ENCODE peak calls at places on chromosomes 16 and 17, in five cellular contexts. Y is stomach, F is ovary, T is A549, U is sigmoid colon. X is an unnamed sample. For H3K9me3, the result is how much of the 10 kb centered on the place peaks cover.

GRCh38 chr17:51371732-51372151 is 111.4 kb downstream of the UTP18 start:
- DNase-seq in F (no peak), Y (no peak), T (peak), U (no peak), X (no peak)

GRCh38 chr17:60455378-60455777 is 33.1 kb downstream of the CHCT1 start:
- DNase-seq in F (no peak), Y (no peak), U (no peak), T (no peak), X (no peak)

GRCh38 chr16:1534021-1535020 is 855 bp downstream of the TMEM204 start:
- DNase-seq in T (no peak), F (peak), U (no peak), Y (no peak), X (no peak)

GRCh38 chr17:17151962-17152361 is 54.2 kb downstream of the PLD6 start:
- DNase-seq in F (peak), U (peak), T (peak), Y (peak), X (peak)

GRCh38 chr16:12470311-12471229 is 333.1 kb downstream of the CPPED1 start:
- DNase-seq in T (no peak), Y (no peak), F (peak), U (peak), X (no peak)

GRCh38 chr16:2595376-2596200 is 57.8 kb downstream of the PDPK1 start:
- DNase-seq in T (no peak), U (no peak), Y (no peak), F (no peak), X (no peak)

GRCh38 chr17:57236686-57237299 is 19.5 kb upstream of the MSI2 start:
- DNase-seq in U (no peak), F (no peak), Y (no peak), T (no peak), X (no peak)

GRCh38 chr17:4440690-4441686 is 7.2 kb downstream of the SPNS3 start:
- DNase-seq in Y (peak), F (peak), U (no peak), T (no peak), X (no peak)

GRCh38 chr16:12247811-12248210 is 271.3 kb downstream of the SNX29 start:
- DNase-seq in T (no peak), F (no peak), Y (no peak), U (no peak), X (no peak)

DNA sequence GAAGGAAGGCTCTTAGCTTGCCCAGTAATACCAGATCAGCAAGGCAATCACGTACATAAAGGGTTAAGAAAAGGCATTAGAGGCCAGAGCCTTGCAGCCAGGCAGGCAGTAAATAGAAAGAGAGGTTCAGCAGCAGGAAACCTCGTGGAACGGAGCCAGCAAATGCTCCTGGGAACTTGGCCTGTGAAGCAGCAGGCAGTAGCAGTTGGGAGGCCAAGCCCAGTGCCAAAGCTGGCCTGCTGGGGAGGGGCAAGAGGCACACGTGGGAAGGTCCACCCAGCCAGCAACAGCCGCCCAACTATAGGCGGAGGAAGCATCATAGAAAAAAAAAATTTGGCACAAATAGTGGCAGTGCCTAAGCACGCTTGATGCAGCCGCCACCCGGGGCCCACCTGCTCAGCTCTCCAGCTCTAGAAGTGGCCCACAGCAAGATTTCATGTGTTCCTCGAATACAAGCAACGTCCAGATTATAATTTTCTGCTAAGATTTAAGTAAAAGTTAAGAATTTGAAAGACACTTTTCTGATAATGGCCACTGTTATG is 2339.5 kb downstream of the TP53TG3F start:
- DNase-seq in T (no peak), Y (no peak), U (no peak), F (no peak), X (no peak)
- H3K9me3 ChIP-seq in T (under half), Y (under half), U (under half), F (under half), X (under half)

GRCh38 chr17:58280480-58281217 is at the start of gene MPO:
- DNase-seq in T (no peak), F (no peak), U (no peak), Y (no peak), X (no peak)
- TF ChIP-seq CTCF in T (no peak), F (no peak), U (no peak), Y (no peak), X (no peak)

GRCh38 chr16:67481561-67482259 is 753 bp upstream of the ATP6V0D1 start:
- DNase-seq in T (no peak), Y (peak), F (peak), U (peak), X (peak)

GRCh38 chr16:67483731-67484525 is 581 bp upstream of the AGRP start:
- DNase-seq in U (no peak), F (peak), Y (no peak), T (no peak), X (no peak)

GRCh38 chr16:67482260-67482924 is 955 bp downstream of the AGRP start:
- DNase-seq in T (no peak), Y (no peak), F (no peak), U (no peak), X (peak)

GRCh38 chr16:67483150-67483549 is at the start of gene AGRP:
- DNase-seq in U (no peak), T (no peak), Y (no peak), F (no peak), X (no peak)

DNA sequence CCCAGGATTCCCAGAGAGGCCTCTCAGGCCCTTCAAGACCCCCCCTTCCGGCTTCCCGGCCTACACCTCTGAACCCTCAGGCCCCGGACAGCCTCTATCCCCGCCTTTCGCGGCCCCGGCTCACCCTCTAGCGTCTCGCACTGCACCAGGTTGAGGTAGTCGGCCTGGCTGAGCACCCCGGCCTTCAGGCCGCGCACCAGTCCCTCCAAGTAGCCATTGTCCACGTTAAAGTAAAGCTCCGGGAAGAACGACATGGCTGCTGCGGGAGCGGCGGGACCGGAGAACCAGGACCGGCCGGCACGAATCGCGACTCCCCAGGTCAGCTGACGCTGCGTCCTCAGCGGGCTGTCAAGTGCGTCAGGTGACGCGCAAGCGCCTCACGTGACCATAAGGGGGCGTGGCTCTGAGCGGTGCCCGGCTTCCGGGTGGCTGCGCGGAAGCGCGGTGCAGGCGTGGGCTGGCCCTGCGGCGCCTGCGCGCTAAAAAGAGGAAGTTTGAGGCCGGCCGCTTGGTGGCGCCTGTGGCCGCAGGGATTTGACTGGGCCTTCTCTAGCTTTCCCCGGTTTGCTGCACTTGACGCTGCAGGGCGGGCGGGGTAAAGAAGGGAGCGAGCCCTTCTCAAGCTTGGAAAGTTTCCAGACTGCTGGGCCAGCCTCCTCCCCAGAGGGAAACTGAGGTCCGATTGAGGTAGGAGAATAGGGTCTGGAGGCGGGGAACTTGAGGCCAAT is at the start of gene ATP6V0D1:
- DNase-seq in Y (peak), F (peak), U (peak), T (peak), X (peak)
- TF ChIP-seq EP300 in Y (peak), F (no peak), U (no peak), T (no peak), X (no peak)

DNA sequence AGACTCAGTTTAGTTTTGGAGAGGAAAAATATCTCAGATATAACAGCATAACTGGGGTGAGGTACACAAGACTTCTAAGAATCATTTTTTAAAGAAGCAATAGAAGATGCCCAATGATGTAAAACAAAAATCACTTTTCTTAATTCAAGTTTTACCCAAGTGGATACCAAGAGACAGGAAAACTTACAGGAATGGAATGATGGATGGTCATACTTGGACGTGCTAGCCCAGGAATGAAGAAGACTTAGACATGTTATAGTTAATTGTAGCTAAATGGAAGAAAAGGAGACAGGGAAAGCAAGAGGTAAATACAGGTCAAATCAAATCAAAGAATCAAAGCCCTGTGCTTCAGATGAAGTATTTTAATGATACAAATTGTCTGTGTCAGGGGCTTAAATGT is 312.7 kb upstream of the KCNJ16 start:
- DNase-seq in F (no peak), T (no peak), U (no peak), Y (no peak), X (no peak)
- H3K9me3 ChIP-seq in F (under half), T (under half), U (under half), Y (under half), X (under half)

GRCh38 chr17:1056761-1057160 is 59.8 kb downstream of the TIMM22 start:
- DNase-seq in T (no peak), Y (no peak), F (no peak), U (no peak), X (no peak)

GRCh38 chr17:1059131-1059795 is 62.3 kb downstream of the TIMM22 start:
- DNase-seq in U (no peak), F (no peak), Y (no peak), T (no peak), X (no peak)

GRCh38 chr17:1055751-1056645 is 59.1 kb downstream of the TIMM22 start:
- DNase-seq in F (peak), Y (peak), U (peak), T (peak), X (peak)

GRCh38 chr17:1060991-1061390 is 64.1 kb downstream of the TIMM22 start:
- DNase-seq in Y (peak), T (peak), U (peak), F (no peak), X (peak)

GRCh38 chr17:1058423-1059130 is 61.6 kb downstream of the TIMM22 start:
- DNase-seq in T (peak), U (no peak), Y (peak), F (no peak), X (peak)
- TF ChIP-seq CTCF in T (peak), U (peak), Y (peak), F (no peak), X (peak)

X was measured in transverse colon.